ENCODE peak calls at places on chromosome 14, in six cellular contexts. M, S, V, R, G and C are unnamed samples.

GRCh38 chr14:92481811-92482559 is 31.6 kb upstream of the RIN3 start:
- DNase-seq in M (no peak), S (no peak), V (peak), R (no peak), G (no peak), C (no peak)

GRCh38 chr14:75242546-75243273 is 35.9 kb upstream of the FOS start:
- DNase-seq in M (peak), S (peak), V (no peak), R (peak), G (no peak), C (peak)

GRCh38 chr14:24710403-24711063 is 76.5 kb upstream of the GZMB start:
- DNase-seq in M (peak), S (peak), V (peak), R (peak), G (no peak), C (peak)

GRCh38 chr14:56884617-56885016 is 74.3 kb upstream of the OTX2 start:
- DNase-seq in M (no peak), S (no peak), V (no peak), R (peak), G (no peak), C (peak)

GRCh38 chr14:22653012-22653621 is 9.0 kb upstream of the OR6J1 start:
- DNase-seq in M (peak), S (peak), V (peak), R (peak), G (peak), C (peak)

GRCh38 chr14:85532981-85533820 is 3.3 kb downstream of the FLRT2 start:
- DNase-seq in M (peak), S (peak), V (peak), R (peak), G (peak), C (peak)

GRCh38 chr14:34685819-34686428 is 28.5 kb downstream of the CFL2 start:
- DNase-seq in M (no peak), S (no peak), V (no peak), R (no peak), G (no peak), C (peak)

GRCh38 chr14:21049263-21049662 is 7.1 kb downstream of the RNASE7 start:
- DNase-seq in M (no peak), S (no peak), V (no peak), R (no peak), G (no peak), C (no peak)

GRCh38 chr14:60287452-60287851 is 38.4 kb downstream of the PPM1A start:
- DNase-seq in M (no peak), S (no peak), V (no peak), R (no peak), G (no peak), C (no peak)

GRCh38 chr14:62592877-62593276 is 452.4 kb downstream of the KCNH5 start:
- DNase-seq in M (peak), S (no peak), V (no peak), R (no peak), G (no peak), C (peak)

GRCh38 chr14:102248121-102248520 is 56.8 kb downstream of the MOK start:
- DNase-seq in M (no peak), S (no peak), V (no peak), R (no peak), G (no peak), C (no peak)

GRCh38 chr14:101507306-101508150 is 53.8 kb upstream of the DIO3 start:
- DNase-seq in M (no peak), S (no peak), V (peak), R (no peak), G (peak), C (peak)

GRCh38 chr14:103943673-103944072 is 1.3 kb upstream of the RD3L start:
- DNase-seq in M (no peak), S (no peak), V (no peak), R (no peak), G (no peak), C (no peak)

GRCh38 chr14:61537567-61538463 is 157.5 kb upstream of the HIF1A start:
- DNase-seq in M (no peak), S (peak), V (peak), R (peak), G (no peak), C (peak)

GRCh38 chr14:60051690-60052324 is 39.9 kb upstream of the PCNX4 start:
- DNase-seq in M (peak), S (no peak), V (no peak), R (no peak), G (no peak), C (no peak)

GRCh38 chr14:104544362-104544761 is 35.2 kb upstream of the C14orf180 start:
- DNase-seq in M (no peak), S (no peak), V (peak), R (no peak), G (no peak), C (no peak)